ENCODE peak calls at places on chromosomes 7 and 10, in five cellular contexts. O, R, Y, B and Q are unnamed samples.

GRCh38 chr10:131015271-131015670 is 296.2 kb downstream of the TCERG1L start:
- DNase-seq in O (no peak), R (no peak), Y (no peak), B (no peak), Q (no peak)

GRCh38 chr7:94748371-94748770 is 92.4 kb upstream of the SGCE start:
- DNase-seq in O (no peak), R (no peak), Y (no peak), B (no peak), Q (no peak)

GRCh38 chr10:11068861-11069633 is 51.4 kb downstream of the CELF2 start:
- DNase-seq in O (no peak), R (no peak), Y (no peak), B (no peak), Q (no peak)

GRCh38 chr7:146129296-146129695 is 12.7 kb downstream of the CNTNAP2 start:
- DNase-seq in O (no peak), R (no peak), Y (no peak), B (no peak), Q (no peak)

GRCh38 chr10:124403548-124403947 is 15.2 kb downstream of the OAT start:
- DNase-seq in O (no peak), R (peak; percentile 45), Y (no peak), B (peak; percentile 94), Q (peak; percentile 77)

GRCh38 chr7:94907420-94908203 is at the start of gene PPP1R9A:
- DNase-seq in O (no peak), R (no peak), Y (peak; percentile 66), B (no peak), Q (peak; percentile 35)

GRCh38 chr7:43904533-43905208 is 1.7 kb downstream of the URGCP start:
- DNase-seq in O (no peak), R (no peak), Y (no peak), B (no peak), Q (no peak)

GRCh38 chr7:109844362-109844761 is 1246.6 kb upstream of the LRRN3 start:
- DNase-seq in O (no peak), R (no peak), Y (no peak), B (no peak), Q (peak; percentile 1)

GRCh38 chr7:359776-360361 is 69.9 kb downstream of the FOXL3 start:
- DNase-seq in O (no peak), R (no peak), Y (no peak), B (no peak), Q (no peak)

GRCh38 chr7:49403844-49404243 is 369.6 kb upstream of the VWC2 start:
- DNase-seq in O (no peak), R (no peak), Y (no peak), B (no peak), Q (no peak)

GRCh38 chr7:129530881-129531391 is 28.6 kb downstream of the SMKR1 start:
- DNase-seq in O (no peak), R (no peak), Y (no peak), B (no peak), Q (no peak)

GRCh38 chr10:52409928-52410327 is 95.8 kb downstream of the DKK1 start:
- DNase-seq in O (no peak), R (no peak), Y (no peak), B (no peak), Q (no peak)

DNA sequence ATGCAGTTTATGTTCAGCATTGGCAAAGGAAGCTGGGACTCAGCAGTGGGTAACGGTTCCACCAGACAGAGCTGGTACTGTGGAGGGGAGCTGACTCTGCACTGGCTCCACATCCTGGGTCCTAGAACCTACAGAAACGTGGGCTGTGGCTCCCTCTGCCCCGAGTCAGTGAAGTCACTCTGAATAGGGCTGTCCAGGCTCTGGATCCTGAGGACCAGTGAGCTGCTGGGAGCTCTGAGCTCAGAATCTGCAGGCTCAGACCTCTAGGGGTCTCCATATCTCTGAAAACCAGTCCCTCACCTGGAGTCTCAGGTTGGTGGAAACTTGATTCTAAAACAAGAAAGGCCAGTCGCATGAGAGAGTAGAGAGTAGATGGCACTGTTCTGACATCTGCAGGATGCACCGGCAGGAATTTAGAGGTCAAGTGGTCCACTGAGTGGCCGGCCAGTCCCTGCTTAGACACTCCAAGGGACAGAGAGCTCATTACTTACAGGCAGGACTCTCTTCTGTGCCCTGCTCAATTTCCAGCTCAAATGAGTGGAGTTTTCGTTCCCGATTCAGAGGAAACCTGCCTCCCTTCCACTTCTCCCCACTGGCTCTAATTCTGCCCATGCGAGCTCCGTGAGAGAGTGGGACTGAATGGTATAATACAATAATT is 18.6 kb downstream of the NPFFR1 start:
- DNase-seq in O (no peak), R (no peak), Y (no peak), B (peak; percentile 78), Q (peak; percentile 66)
- TF ChIP-seq CTCF in O (no peak), R (peak; percentile 56), Y (no peak), B (peak; percentile 90), Q (peak; percentile 47)

DNA sequence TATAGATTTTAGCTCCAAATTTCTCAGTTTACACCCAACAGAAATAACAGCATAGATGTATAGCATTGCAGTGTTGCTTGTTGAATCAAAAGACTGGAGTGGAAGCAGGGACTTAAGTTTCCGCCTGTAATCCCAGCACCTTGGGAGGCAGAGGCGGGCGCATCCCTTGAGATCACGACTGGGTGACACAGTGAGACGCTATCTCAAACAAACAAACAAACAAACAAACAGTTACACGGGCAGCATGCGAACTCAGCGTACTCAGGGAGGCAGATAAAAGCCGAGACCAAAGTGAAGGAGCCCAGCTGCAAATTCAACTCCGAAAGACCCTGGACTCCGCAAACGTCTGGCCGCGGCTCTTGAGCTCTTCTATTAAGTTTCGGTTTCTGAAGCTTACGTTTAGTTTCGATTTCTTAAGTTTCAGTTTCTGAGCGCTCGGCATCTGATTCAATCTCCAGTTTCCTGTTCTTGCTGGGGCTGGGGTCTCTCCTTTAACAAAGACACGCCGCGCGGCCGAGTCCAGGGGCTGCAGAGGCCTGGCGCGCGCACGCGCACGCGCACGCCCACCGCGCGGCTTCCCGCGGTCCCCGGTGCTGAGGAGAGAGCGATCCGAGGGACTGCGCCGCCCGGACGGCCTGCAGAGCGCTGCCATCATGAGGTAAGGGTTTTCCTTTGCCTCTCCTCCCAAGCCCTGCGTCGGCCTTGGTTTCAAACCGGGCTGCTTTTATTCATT is at the start of gene IFIT5:
- DNase-seq in O (peak; percentile 90), R (peak; percentile 58), Y (peak; percentile 68), B (peak; percentile 80), Q (peak; percentile 83)
- TF ChIP-seq CTCF in O (no peak), R (no peak), Y (no peak), B (no peak), Q (no peak)

DNA sequence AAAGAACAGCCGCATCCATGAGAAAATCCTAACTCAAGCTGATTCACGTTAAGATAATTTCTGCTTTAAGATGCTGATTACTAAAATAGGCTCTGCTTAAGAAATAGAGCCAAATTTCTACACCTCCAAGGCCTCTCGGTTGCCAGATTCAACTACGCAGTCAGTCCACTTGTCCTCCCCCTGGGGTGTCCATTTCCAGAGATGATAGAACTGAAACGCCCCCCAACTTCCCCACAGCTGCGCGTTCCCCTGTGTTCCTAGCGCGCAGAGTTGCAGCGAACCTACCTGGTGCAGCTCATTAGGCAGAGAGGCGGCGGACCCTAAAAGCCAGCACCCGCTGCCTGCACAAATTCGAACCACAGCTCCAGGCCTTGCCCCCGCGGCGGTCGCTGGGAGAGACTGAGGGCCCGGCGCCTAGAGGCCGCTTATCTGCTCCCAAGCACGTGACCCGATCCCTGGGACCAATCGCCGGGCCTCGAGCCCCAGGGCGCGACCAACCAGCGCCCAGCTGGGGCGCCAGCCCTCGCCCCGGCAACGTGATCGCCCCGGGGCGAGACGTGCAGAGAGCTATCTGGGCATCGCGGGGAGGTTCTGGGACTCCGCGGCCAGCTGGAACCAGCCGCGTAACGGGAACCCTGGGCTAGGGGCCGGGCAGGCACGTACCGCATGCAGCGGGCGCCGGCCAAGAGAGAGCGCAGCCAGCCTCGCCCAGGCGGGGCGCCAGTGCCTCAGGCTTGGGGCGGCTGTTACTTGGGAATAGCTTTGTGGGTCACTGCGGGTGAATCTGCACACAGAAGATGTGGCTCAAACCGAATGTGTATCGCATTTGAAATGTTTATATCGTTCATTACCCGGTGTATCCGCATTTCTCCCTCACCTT is at the start of gene PPP1R3C:
- DNase-seq in O (peak; percentile 93), R (no peak), Y (peak; percentile 96), B (no peak), Q (peak; percentile 53)
- TF ChIP-seq CTCF in O (peak; percentile 43), R (no peak), Y (peak; percentile 31), B (no peak), Q (peak; percentile 10)

GRCh38 chr7:108660465-108660864 is 90.8 kb downstream of the DNAJB9 start:
- DNase-seq in O (no peak), R (no peak), Y (no peak), B (no peak), Q (no peak)
- TF ChIP-seq CTCF in O (peak; percentile 30), R (no peak), Y (no peak), B (peak; percentile 61), Q (no peak)

DNA sequence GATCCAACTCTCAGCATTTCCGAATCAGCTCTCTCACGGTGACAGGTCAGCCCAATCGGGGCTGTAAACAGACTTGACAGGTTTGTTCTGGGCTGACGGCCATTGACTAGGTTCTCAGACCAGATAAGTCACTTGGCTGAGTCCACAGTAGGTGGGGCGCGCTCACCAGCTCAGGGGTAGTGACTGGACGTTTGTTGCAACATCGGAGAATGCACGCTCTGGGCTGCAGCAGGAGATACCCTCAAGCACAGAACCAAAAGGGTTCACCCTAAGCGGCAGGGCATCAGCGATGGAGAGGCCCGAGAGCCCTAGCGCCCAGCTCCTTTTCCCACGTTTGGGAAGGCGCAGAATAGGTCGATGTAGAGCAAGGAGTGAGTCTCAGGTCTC is 1.8 kb downstream of the KLLN start:
- DNase-seq in O (no peak), R (peak; percentile 47), Y (peak; percentile 91), B (peak; percentile 82), Q (peak; percentile 71)
- TF ChIP-seq CTCF in O (no peak), R (peak; percentile 68), Y (peak; percentile 16), B (no peak), Q (peak; percentile 9)

DNA sequence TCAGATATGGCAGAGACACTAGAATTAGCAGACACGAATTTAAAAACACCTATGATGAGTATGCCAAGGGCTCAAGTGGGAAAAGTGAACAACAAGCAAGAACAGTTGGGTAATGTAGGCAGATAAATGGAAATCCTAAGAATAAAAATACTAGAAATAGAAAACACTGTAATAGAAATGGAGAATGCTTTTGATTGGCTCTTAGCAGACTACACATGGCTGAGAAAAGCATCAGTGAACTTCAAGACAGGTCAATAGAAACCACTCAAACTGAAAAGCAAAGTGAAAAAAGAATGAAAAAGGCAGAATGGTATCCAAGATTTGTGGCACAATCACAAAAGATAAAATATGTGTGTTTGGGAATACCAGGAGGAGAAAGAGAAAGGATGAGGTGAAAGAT is 82.3 kb downstream of the WDR37 start:
- DNase-seq in O (no peak), R (no peak), Y (no peak), B (no peak), Q (no peak)
- TF ChIP-seq CTCF in O (no peak), R (no peak), Y (no peak), B (no peak), Q (no peak)

GRCh38 chr7:28615091-28615490 is 202.8 kb downstream of the CREB5 start:
- DNase-seq in O (no peak), R (no peak), Y (no peak), B (no peak), Q (no peak)
- TF ChIP-seq CTCF in O (peak; percentile 28), R (peak; percentile 24), Y (no peak), B (peak; percentile 31), Q (no peak)

GRCh38 chr10:44473146-44473545 is 88.2 kb upstream of the CXCL12 start:
- DNase-seq in O (no peak), R (no peak), Y (peak; percentile 47), B (no peak), Q (no peak)

GRCh38 chr10:44470779-44471178 is 85.9 kb upstream of the CXCL12 start:
- DNase-seq in O (no peak), R (no peak), Y (no peak), B (no peak), Q (no peak)

GRCh38 chr10:44468525-44468924 is 83.6 kb upstream of the CXCL12 start:
- DNase-seq in O (no peak), R (no peak), Y (no peak), B (no peak), Q (no peak)

GRCh38 chr10:44468965-44469364 is 84.1 kb upstream of the CXCL12 start:
- DNase-seq in O (no peak), R (no peak), Y (no peak), B (no peak), Q (no peak)

GRCh38 chr10:44471410-44471809 is 86.5 kb upstream of the CXCL12 start:
- DNase-seq in O (no peak), R (no peak), Y (peak; percentile 59), B (no peak), Q (no peak)
- TF ChIP-seq CTCF in O (no peak), R (no peak), Y (no peak), B (no peak), Q (no peak)